ENCODE peak calls at places on chromosomes 13 and 19, in six cellular contexts. B is stomach, Q is OCI-LY7, R is uterus, Z is IMR-90, V is Panc1. C is an unnamed sample.
A peak's percentile ranks its signal among the peaks of the same experiment; 100 is the strongest.

GRCh38 chr13:93420887-93421286 is 194.3 kb downstream of the GPC6 start:
- DNase-seq in B (no peak), Q (no peak), R (no peak), Z (no peak), V (no peak), C (no peak)

GRCh38 chr19:42277821-42278809 is 9.1 kb downstream of the CIC start:
- DNase-seq in B (no peak), Q (no peak), R (peak; percentile 41), Z (no peak), V (no peak), C (peak; percentile 66)

GRCh38 chr19:995051-995827 is 5.0 kb upstream of the GRIN3B start:
- DNase-seq in B (no peak), Q (no peak), R (no peak), Z (no peak), V (no peak), C (no peak)

GRCh38 chr13:24270639-24271131 is 38.7 kb upstream of the C1QTNF9 start:
- DNase-seq in B (peak; percentile 61), Q (no peak), R (peak; percentile 36), Z (peak; percentile 47), V (no peak), C (peak; percentile 40)

GRCh38 chr13:106570354-106570822 is 2.5 kb upstream of the ARGLU1 start:
- DNase-seq in B (peak; percentile 80), Q (no peak), R (peak; percentile 45), Z (peak; percentile 61), V (no peak), C (no peak)

GRCh38 chr13:71624641-71625040 is 242.4 kb downstream of the DACH1 start:
- DNase-seq in B (no peak), Q (no peak), R (no peak), Z (no peak), V (no peak), C (peak; percentile 2)

GRCh38 chr19:9986787-9987281 is 23.5 kb downstream of the COL5A3 start:
- DNase-seq in B (no peak), Q (no peak), R (peak; percentile 37), Z (peak; percentile 29), V (no peak), C (peak; percentile 52)

GRCh38 chr19:40974633-40975037 is 16.4 kb upstream of the CYP2B6 start:
- DNase-seq in B (peak; percentile 82), Q (peak; percentile 75), R (peak; percentile 54), Z (peak; percentile 73), V (peak; percentile 22), C (peak; percentile 86)

GRCh38 chr13:22740264-22740663 is 440.5 kb upstream of the SGCG start:
- DNase-seq in B (no peak), Q (no peak), R (no peak), Z (no peak), V (no peak), C (peak; percentile 8)

GRCh38 chr19:8577741-8578140 is 499 bp upstream of the MYO1F start:
- DNase-seq in B (no peak), Q (no peak), R (no peak), Z (no peak), V (no peak), C (no peak)

GRCh38 chr19:40512473-40513344 is 45.9 kb downstream of the SPTBN4 start:
- DNase-seq in B (peak; percentile 27), Q (no peak), R (no peak), Z (peak; percentile 11), V (no peak), C (peak; percentile 70)

GRCh38 chr19:41870401-41870873 is 6.6 kb upstream of the CD79A start:
- DNase-seq in B (no peak), Q (no peak), R (no peak), Z (peak; percentile 61), V (no peak), C (no peak)

GRCh38 chr13:28138012-28138755 is at the start of gene PAN3:
- DNase-seq in B (peak; percentile 94), Q (peak; percentile 95), R (peak; percentile 90), Z (peak; percentile 89), V (peak; percentile 25), C (peak; percentile 94)

GRCh38 chr19:7287716-7288115 is 6.5 kb downstream of the INSR start:
- DNase-seq in B (no peak), Q (no peak), R (no peak), Z (no peak), V (no peak), C (no peak)
- H3K4me1 ChIP-seq in B (peaks cover 10% of the 10 kb centered on the region), Q (peaks cover 57% of the 10 kb centered on the region), R (no peaks in the 10 kb centered on the region), Z (no peaks in the 10 kb centered on the region), V (no peaks in the 10 kb centered on the region), C (no peaks in the 10 kb centered on the region)

GRCh38 chr13:52454459-52454824 is 836 bp upstream of the CKAP2 start:
- DNase-seq in B (no peak), Q (peak; percentile 77), R (no peak), Z (peak; percentile 8), V (no peak), C (no peak)
- H3K27ac ChIP-seq in B (peak overlapping the region; percentile 97), Q (peak overlapping the region; percentile 92), R (peak overlapping the region; percentile 84), Z (peak overlapping the region; percentile 49), V (peak overlapping the region; percentile 93), C (no peak overlapping the region)

GRCh38 chr13:26628706-26629105 is 71.2 kb downstream of the WASF3 start:
- DNase-seq in B (no peak), Q (peak; percentile 10), R (no peak), Z (peak; percentile 40), V (no peak), C (peak; percentile 47)
- TF ChIP-seq CTCF in B (no peak), Q (no peak), R (no peak), Z (peak; percentile 42), V (peak; percentile 44), C (peak; percentile 35)

GRCh38 chr19:4977299-4978174 is 8.6 kb downstream of the KDM4B start:
- DNase-seq in B (peak; percentile 34), Q (no peak), R (peak; percentile 85), Z (peak; percentile 95), V (no peak), C (peak; percentile 47)

GRCh38 chr19:4980838-4981680 is 12.1 kb downstream of the KDM4B start:
- DNase-seq in B (no peak), Q (no peak), R (no peak), Z (no peak), V (no peak), C (no peak)

GRCh38 chr19:4981681-4981958 is 12.7 kb downstream of the KDM4B start:
- DNase-seq in B (no peak), Q (peak; percentile 28), R (no peak), Z (no peak), V (no peak), C (no peak)

GRCh38 chr19:4980087-4980486 is 11.2 kb downstream of the KDM4B start:
- DNase-seq in B (no peak), Q (no peak), R (no peak), Z (no peak), V (no peak), C (peak; percentile 49)

DNA sequence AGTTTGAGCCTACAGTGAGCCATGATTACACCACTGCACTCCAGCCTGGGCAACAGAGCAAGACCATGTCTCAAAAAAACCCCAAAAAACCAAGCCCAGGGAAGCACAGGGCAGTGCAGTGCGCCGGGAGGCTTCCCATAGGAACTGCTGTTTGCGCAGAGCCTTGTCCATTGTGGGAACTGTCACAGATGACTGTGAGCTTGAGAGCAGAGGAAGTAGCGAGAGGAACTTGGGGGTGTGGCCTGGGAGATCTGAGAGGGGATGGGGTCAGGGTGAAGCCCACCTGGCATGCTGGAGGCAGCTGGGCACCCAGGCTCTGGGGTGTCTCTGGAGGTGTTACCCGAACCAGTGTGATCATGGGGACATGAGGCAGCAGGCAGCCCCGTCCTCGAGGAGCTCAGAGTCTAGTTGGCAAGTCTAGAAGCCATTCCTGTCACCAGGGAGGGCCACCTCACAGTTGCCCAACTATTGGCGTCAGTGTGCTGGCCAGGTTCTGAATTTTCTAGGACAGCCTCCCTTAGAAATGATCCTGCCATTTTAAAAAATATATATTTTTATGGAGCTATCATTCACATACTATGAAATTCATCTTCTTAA is 10.4 kb downstream of the KDM4B start:
- DNase-seq in B (no peak), Q (no peak), R (no peak), Z (no peak), V (no peak), C (no peak)
- H3K4me1 ChIP-seq in B (peaks cover 50% of the 10 kb centered on the region), Q (peaks cover 22% of the 10 kb centered on the region), R (peaks cover 14% of the 10 kb centered on the region), Z (peaks cover 28% of the 10 kb centered on the region), V (peaks cover 17% of the 10 kb centered on the region), C (peaks cover 31% of the 10 kb centered on the region)

GRCh38 chr19:45100797-45101196 is 7.8 kb downstream of the PPP1R37 start:
- DNase-seq in B (no peak), Q (no peak), R (no peak), Z (peak; percentile 69), V (no peak), C (no peak)
- H3K27ac ChIP-seq in B (peak overlapping the region; percentile 87), Q (no peak overlapping the region), R (no peak overlapping the region), Z (peak overlapping the region; percentile 20), V (no peak overlapping the region), C (no peak overlapping the region)

GRCh38 chr19:15297416-15298224 is 34.7 kb downstream of the BRD4 start:
- DNase-seq in B (no peak), Q (peak; percentile 75), R (no peak), Z (peak; percentile 83), V (peak; percentile 38), C (peak; percentile 57)
- TF ChIP-seq CTCF in B (no peak), Q (peak; percentile 16), R (no peak), Z (peak; percentile 18), V (no peak), C (peak; percentile 18)

GRCh38 chr19:38682195-38682867 is 34.9 kb downstream of the ACTN4 start:
- DNase-seq in B (no peak), Q (no peak), R (no peak), Z (no peak), V (no peak), C (no peak)

GRCh38 chr19:38684862-38685665 is 37.6 kb downstream of the ACTN4 start:
- DNase-seq in B (no peak), Q (no peak), R (no peak), Z (no peak), V (no peak), C (no peak)

GRCh38 chr19:38682872-38683392 is 35.5 kb downstream of the ACTN4 start:
- DNase-seq in B (no peak), Q (no peak), R (no peak), Z (no peak), V (no peak), C (no peak)

GRCh38 chr19:38684078-38684861 is 36.8 kb downstream of the ACTN4 start:
- DNase-seq in B (peak; percentile 64), Q (no peak), R (peak; percentile 88), Z (peak; percentile 91), V (peak; percentile 100), C (no peak)

DNA sequence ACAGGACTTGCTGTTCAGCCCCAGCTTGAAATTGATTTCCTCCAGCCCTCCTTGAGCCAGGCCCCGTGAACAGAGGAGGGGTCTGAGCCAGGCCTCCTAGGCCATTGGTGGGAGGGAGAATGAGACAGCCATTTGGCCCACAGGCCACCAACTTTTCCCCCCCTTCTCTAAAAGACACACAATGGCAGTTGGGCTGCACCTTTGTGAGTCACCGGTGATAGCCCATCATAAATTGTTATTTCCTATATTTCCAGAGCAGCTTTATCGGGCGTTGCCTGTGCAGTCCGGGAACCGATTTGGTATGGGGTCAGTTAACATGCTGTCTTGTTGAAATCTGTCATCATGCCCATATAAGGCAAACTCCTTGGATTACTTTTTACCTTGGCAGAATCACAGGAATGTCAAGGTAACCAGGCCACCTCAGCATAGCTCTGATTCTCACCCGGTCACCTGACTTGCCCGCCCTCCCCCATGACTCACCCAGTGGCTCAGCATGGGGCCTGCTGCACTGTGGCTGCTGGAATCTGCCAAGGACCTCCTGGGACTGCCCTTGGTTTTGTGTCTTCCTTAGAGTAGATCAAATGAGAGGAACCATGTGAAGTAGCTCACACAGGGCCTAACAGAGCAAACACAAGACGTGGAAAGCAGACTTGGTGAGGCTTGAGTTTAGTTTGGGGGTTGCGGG is 36.1 kb downstream of the ACTN4 start:
- DNase-seq in B (peak; percentile 86), Q (no peak), R (peak; percentile 83), Z (peak; percentile 85), V (peak; percentile 100), C (peak; percentile 56)
- H3K4me1 ChIP-seq in B (peaks cover 76% of the 10 kb centered on the region), Q (peaks cover 12% of the 10 kb centered on the region), R (peaks cover 21% of the 10 kb centered on the region), Z (peaks cover 51% of the 10 kb centered on the region), V (peaks cover 100% of the 10 kb centered on the region), C (peaks cover 43% of the 10 kb centered on the region)

C was measured in cardiac muscle cell.